ENCODE peak calls at places on chromosomes 4 and X, in five cellular contexts. A, F, S, V and W are unnamed samples.

GRCh38 chr4:6782147-6782845 is at the start of gene KIAA0232:
- DNase-seq in A (peak; percentile 28), F (peak; percentile 99), S (peak; percentile 62), V (peak; percentile 96), W (peak; percentile 94)

GRCh38 chr4:142405021-142405991 is 440.8 kb downstream of the INPP4B start:
- DNase-seq in A (peak; percentile 57), F (no peak), S (no peak), V (no peak), W (peak; percentile 72)

GRCh38 chrX:40772290-40772689 is 36.9 kb upstream of the MED14 start:
- DNase-seq in A (no peak), F (no peak), S (no peak), V (no peak), W (no peak)

GRCh38 chr4:149959391-149959790 is 118.9 kb upstream of the DCLK2 start:
- DNase-seq in A (no peak), F (no peak), S (no peak), V (no peak), W (no peak)

GRCh38 chr4:20615492-20616136 is 84.6 kb upstream of the PACRGL start:
- DNase-seq in A (no peak), F (no peak), S (no peak), V (no peak), W (no peak)

GRCh38 chr4:140038031-140038533 is 115.9 kb downstream of the MAML3 start:
- DNase-seq in A (no peak), F (no peak), S (no peak), V (no peak), W (no peak)

GRCh38 chr4:124839786-124840390 is 127.4 kb upstream of the ANKRD50 start:
- DNase-seq in A (no peak), F (no peak), S (no peak), V (no peak), W (no peak)

GRCh38 chrX:145843196-145843595 is 25.6 kb downstream of the SLITRK2 start:
- DNase-seq in A (no peak), F (no peak), S (no peak), V (no peak), W (no peak)

GRCh38 chrX:119539872-119540271 is 25.3 kb downstream of the STEEP1 start:
- DNase-seq in A (no peak), F (no peak), S (no peak), V (peak; percentile 12), W (no peak)

GRCh38 chrX:17291998-17292658 is 82.9 kb upstream of the NHS start:
- DNase-seq in A (no peak), F (no peak), S (no peak), V (no peak), W (no peak)

GRCh38 chr4:63233679-63234078 is 1175.6 kb downstream of the TECRL start:
- DNase-seq in A (no peak), F (no peak), S (no peak), V (no peak), W (no peak)

GRCh38 chr4:85005865-85006377 is 39.4 kb upstream of the WDFY3 start:
- DNase-seq in A (no peak), F (no peak), S (no peak), V (no peak), W (no peak)

GRCh38 chr4:112726041-112726440 is 89.1 kb downstream of the LARP7 start:
- DNase-seq in A (no peak), F (no peak), S (no peak), V (no peak), W (no peak)

GRCh38 chr4:151325320-151326246 is at the start of gene SH3D19:
- DNase-seq in A (no peak), F (peak; percentile 88), S (no peak), V (peak; percentile 6), W (peak; percentile 63)

GRCh38 chrX:123171781-123172180 is 12.3 kb upstream of the GRIA3 start:
- DNase-seq in A (no peak), F (no peak), S (no peak), V (no peak), W (no peak)

GRCh38 chr4:137510866-137511265 is 21.4 kb downstream of the PCDH18 start:
- DNase-seq in A (no peak), F (no peak), S (no peak), V (no peak), W (no peak)

GRCh38 chrX:147900349-147900748 is 11.4 kb upstream of the FMR1 start:
- DNase-seq in A (no peak), F (no peak), S (no peak), V (no peak), W (no peak)

GRCh38 chr4:118729287-118730286 is 44.4 kb downstream of the METTL14 start:
- DNase-seq in A (no peak), F (no peak), S (no peak), V (no peak), W (no peak)

GRCh38 chr4:48986654-48987164 is 634 bp downstream of the CWH43 start:
- DNase-seq in A (no peak), F (no peak), S (no peak), V (no peak), W (no peak)

GRCh38 chr4:55409468-55410171 is 13.9 kb downstream of the TMEM165 start:
- DNase-seq in A (peak; percentile 39), F (no peak), S (no peak), V (no peak), W (peak; percentile 36)

GRCh38 chrX:96710031-96710430 is 25.4 kb downstream of the DIAPH2 start:
- DNase-seq in A (no peak), F (no peak), S (no peak), V (no peak), W (no peak)

GRCh38 chr4:156767911-156768415 is 203.6 kb downstream of the PDGFC start:
- DNase-seq in A (no peak), F (no peak), S (no peak), V (no peak), W (no peak)

GRCh38 chr4:52640808-52641595 is 18.1 kb downstream of the USP46 start:
- DNase-seq in A (no peak), F (no peak), S (no peak), V (no peak), W (no peak)

GRCh38 chrX:21374994-21375794 is 976 bp downstream of the CNKSR2 start:
- DNase-seq in A (no peak), F (peak; percentile 28), S (no peak), V (no peak), W (no peak)

GRCh38 chr4:47641755-47642154 is 156.7 kb downstream of the ATP10D start:
- DNase-seq in A (no peak), F (no peak), S (no peak), V (no peak), W (no peak)

GRCh38 chr4:25826074-25826752 is 36.6 kb downstream of the SEL1L3 start:
- DNase-seq in A (no peak), F (no peak), S (no peak), V (no peak), W (no peak)

GRCh38 chrX:33183366-33183765 is 28.0 kb downstream of the DMD start:
- DNase-seq in A (no peak), F (peak; percentile 9), S (no peak), V (no peak), W (no peak)
- TF ChIP-seq JUND in A (no peak), F (no peak), S (no peak), V (no peak), W (no peak)

DNA sequence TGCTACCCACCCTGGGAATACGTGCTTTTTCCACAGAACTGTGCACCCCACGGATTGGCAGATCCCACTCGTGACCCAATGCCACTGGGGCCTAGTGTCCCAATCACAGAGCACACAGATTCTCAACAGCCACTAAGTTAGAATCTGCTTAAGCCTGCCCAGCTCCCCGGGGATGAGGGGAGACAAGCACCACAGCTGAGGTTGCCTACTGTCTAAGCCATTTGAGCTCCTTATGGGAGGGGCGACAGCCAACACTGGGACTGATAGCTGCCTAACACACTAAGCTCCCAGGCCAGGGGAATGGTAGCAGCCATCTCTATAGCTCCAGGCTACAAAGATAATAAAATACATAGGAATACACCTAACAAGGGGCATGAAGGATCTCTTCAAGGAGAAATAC is 93.5 kb upstream of the GUCY1A1 start:
- DNase-seq in A (no peak), F (no peak), S (no peak), V (no peak), W (no peak)
- TF ChIP-seq JUND in A (no peak), F (no peak), S (no peak), V (no peak), W (no peak)

GRCh38 chr4:80257851-80258250 is 8.6 kb upstream of the FGF5 start:
- DNase-seq in A (no peak), F (no peak), S (no peak), V (no peak), W (no peak)

GRCh38 chr4:80254114-80254513 is 12.3 kb upstream of the FGF5 start:
- DNase-seq in A (no peak), F (no peak), S (no peak), V (no peak), W (no peak)

GRCh38 chr4:80253510-80253909 is 13.0 kb upstream of the FGF5 start:
- DNase-seq in A (no peak), F (no peak), S (no peak), V (peak; percentile 45), W (no peak)

GRCh38 chr4:80252953-80253352 is 13.5 kb upstream of the FGF5 start:
- DNase-seq in A (no peak), F (no peak), S (no peak), V (no peak), W (no peak)

GRCh38 chr4:80255374-80256095 is 10.9 kb upstream of the FGF5 start:
- DNase-seq in A (no peak), F (no peak), S (no peak), V (no peak), W (no peak)
- TF ChIP-seq JUND in A (no peak), F (no peak), S (no peak), V (no peak), W (no peak)

GRCh38 chrX:134743121-134743520 is 84.8 kb upstream of the PLAC1 start:
- DNase-seq in A (no peak), F (no peak), S (no peak), V (no peak), W (no peak)

GRCh38 chrX:134745636-134746378 is 87.5 kb upstream of the PLAC1 start:
- DNase-seq in A (no peak), F (no peak), S (no peak), V (no peak), W (peak; percentile 2)

GRCh38 chrX:134747006-134747405 is 88.7 kb upstream of the PLAC1 start:
- DNase-seq in A (no peak), F (no peak), S (no peak), V (no peak), W (no peak)

GRCh38 chrX:134749651-134750450 is 91.6 kb upstream of the PLAC1 start:
- DNase-seq in A (no peak), F (no peak), S (no peak), V (no peak), W (no peak)

DNA sequence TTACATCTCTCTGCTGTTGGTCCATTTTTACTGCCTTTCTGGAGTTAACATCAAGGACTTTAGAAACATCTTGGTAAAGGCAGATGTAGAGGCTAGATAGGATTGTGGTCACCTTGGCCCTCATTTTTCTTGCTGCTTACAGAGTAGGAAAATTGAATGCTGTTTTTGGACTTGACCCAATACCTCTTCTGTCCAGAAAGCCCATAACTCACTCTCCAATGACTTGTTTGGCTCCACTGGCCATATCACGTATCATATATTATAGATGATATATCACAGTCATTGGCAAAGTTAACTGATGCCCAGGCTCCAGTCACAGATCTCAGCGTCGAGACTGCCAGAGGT is 88.1 kb upstream of the PLAC1 start:
- DNase-seq in A (no peak), F (no peak), S (no peak), V (no peak), W (no peak)
- TF ChIP-seq JUND in A (no peak), F (peak; percentile 49), S (no peak), V (no peak), W (no peak)

GRCh38 chr4:184147858-184148799 is 69.5 kb downstream of the ENPP6 start:
- DNase-seq in A (no peak), F (no peak), S (no peak), V (no peak), W (no peak)
- TF ChIP-seq JUND in A (no peak), F (no peak), S (no peak), V (no peak), W (no peak)